ENCODE peak calls at places on chromosomes 6 and 20, in four cellular contexts. One of them, this sample, is unnamed.

GRCh38 chr20:5654557-5654956 is 95.6 kb upstream of the SHLD1 start:
- DNase-seq in CD8-positive, alpha-beta T cell: no peak
- DNase-seq in adrenal gland: no peak
- DNase-seq in breast epithelium: no peak
- DNase-seq in this sample: no peak

GRCh38 chr20:52971498-52972189 is 514 bp upstream of the TSHZ2 start:
- DNase-seq in CD8-positive, alpha-beta T cell: no peak
- DNase-seq in adrenal gland: peak; percentile 30
- DNase-seq in breast epithelium: no peak
- DNase-seq in this sample: no peak

GRCh38 chr6:119630561-119631192 is 281.1 kb upstream of the MAN1A1 start:
- DNase-seq in CD8-positive, alpha-beta T cell: no peak
- DNase-seq in adrenal gland: no peak
- DNase-seq in breast epithelium: no peak
- DNase-seq in this sample: no peak

GRCh38 chr6:89734526-89734925 is 85.1 kb downstream of the MDN1 start:
- DNase-seq in CD8-positive, alpha-beta T cell: no peak
- DNase-seq in adrenal gland: no peak
- DNase-seq in breast epithelium: no peak
- DNase-seq in this sample: no peak

GRCh38 chr6:127868338-127868737 is 32.5 kb downstream of the THEMIS start:
- DNase-seq in CD8-positive, alpha-beta T cell: no peak
- DNase-seq in adrenal gland: no peak
- DNase-seq in breast epithelium: no peak
- DNase-seq in this sample: no peak

GRCh38 chr6:61809004-61809595 is 476.9 kb downstream of the KHDRBS2 start:
- DNase-seq in CD8-positive, alpha-beta T cell: no peak
- DNase-seq in adrenal gland: peak; percentile 20
- DNase-seq in breast epithelium: no peak
- DNase-seq in this sample: no peak

GRCh38 chr6:1039191-1039590 is 272.7 kb upstream of the FOXQ1 start:
- DNase-seq in CD8-positive, alpha-beta T cell: no peak
- DNase-seq in adrenal gland: no peak
- DNase-seq in breast epithelium: no peak
- DNase-seq in this sample: no peak

GRCh38 chr6:81894788-81895221 is 142.3 kb upstream of the TENT5A start:
- DNase-seq in CD8-positive, alpha-beta T cell: no peak
- DNase-seq in adrenal gland: no peak
- DNase-seq in breast epithelium: no peak
- DNase-seq in this sample: no peak

GRCh38 chr6:108074057-108074358 is 533 bp downstream of the OSTM1 start:
- DNase-seq in CD8-positive, alpha-beta T cell: no peak
- DNase-seq in adrenal gland: no peak
- DNase-seq in breast epithelium: no peak
- DNase-seq in this sample: no peak

GRCh38 chr6:150456466-150456865 is 87.7 kb downstream of the IYD start:
- DNase-seq in CD8-positive, alpha-beta T cell: no peak
- DNase-seq in adrenal gland: no peak
- DNase-seq in breast epithelium: no peak
- DNase-seq in this sample: no peak

GRCh38 chr6:84027340-84028183 is 6.0 kb upstream of the MRAP2 start:
- DNase-seq in CD8-positive, alpha-beta T cell: no peak
- DNase-seq in adrenal gland: no peak
- DNase-seq in breast epithelium: no peak
- DNase-seq in this sample: no peak

GRCh38 chr6:107231243-107231642 is 115.9 kb upstream of the BEND3 start:
- DNase-seq in CD8-positive, alpha-beta T cell: no peak
- DNase-seq in adrenal gland: no peak
- DNase-seq in breast epithelium: no peak
- DNase-seq in this sample: no peak

GRCh38 chr6:25250878-25251277 is 28.3 kb upstream of the CARMIL1 start:
- DNase-seq in CD8-positive, alpha-beta T cell: no peak
- DNase-seq in adrenal gland: no peak
- DNase-seq in breast epithelium: no peak
- DNase-seq in this sample: no peak

GRCh38 chr6:23533311-23533710 is 592.7 kb upstream of the NRSN1 start:
- DNase-seq in CD8-positive, alpha-beta T cell: no peak
- DNase-seq in adrenal gland: no peak
- DNase-seq in breast epithelium: no peak
- DNase-seq in this sample: no peak

GRCh38 chr20:47347661-47348462 is 8.6 kb downstream of the ZMYND8 start:
- DNase-seq in CD8-positive, alpha-beta T cell: no peak
- DNase-seq in adrenal gland: no peak
- DNase-seq in breast epithelium: no peak
- DNase-seq in this sample: no peak
- H3K27ac ChIP-seq in CD8-positive, alpha-beta T cell: no peak overlapping the region
- H3K27ac ChIP-seq in adrenal gland: peak overlapping the region; percentile 96
- H3K27ac ChIP-seq in breast epithelium: peak overlapping the region; percentile 99
- H3K27ac ChIP-seq in this sample: peak overlapping the region; percentile 33

DNA sequence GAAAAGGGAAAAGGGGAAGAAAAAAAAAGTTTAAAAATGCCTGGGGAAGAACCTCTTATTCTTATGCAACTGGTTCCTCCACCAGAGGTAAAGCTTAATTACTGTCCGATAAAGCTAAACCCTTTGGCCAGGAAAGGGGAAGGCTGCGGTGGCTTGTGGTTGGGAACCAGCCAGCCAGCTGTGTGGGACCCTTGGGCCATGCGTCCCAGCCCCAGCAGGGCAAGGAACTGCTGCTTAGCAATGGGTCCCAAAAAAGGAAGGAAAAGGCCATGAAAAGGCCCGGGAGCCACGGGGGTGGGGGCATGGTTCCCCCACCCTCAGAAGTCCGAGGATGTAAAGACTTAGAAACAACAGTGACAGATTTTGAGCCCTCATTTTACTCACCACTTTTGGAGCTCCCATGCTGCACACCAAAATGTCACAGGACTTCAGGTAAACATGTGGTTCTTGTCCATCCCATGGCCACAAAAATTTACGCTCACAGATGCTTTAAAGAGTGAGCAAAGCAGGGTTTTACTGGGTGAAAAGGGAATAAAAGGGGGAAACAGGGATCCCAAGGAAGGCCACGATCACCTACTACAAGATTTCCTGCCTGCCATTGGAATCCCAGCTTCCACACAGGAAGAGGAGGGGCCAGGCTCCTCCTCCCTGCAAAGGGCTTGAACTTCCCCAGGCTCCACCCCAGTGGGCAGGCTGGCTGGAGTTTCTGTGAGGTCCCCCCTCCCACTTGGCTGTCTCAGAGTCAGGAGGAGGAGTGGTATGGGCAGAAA is 1234.7 kb upstream of the GJE1 start:
- DNase-seq in CD8-positive, alpha-beta T cell: no peak
- DNase-seq in adrenal gland: no peak
- DNase-seq in breast epithelium: no peak
- DNase-seq in this sample: no peak
- H3K4me3 ChIP-seq in CD8-positive, alpha-beta T cell: no peak overlapping the region
- H3K4me3 ChIP-seq in adrenal gland: no peak overlapping the region
- H3K4me3 ChIP-seq in breast epithelium: no peak overlapping the region
- H3K4me3 ChIP-seq in this sample: no peak overlapping the region

GRCh38 chr20:36097751-36098151 is 56.8 kb upstream of the EPB41L1 start:
- DNase-seq in CD8-positive, alpha-beta T cell: no peak
- DNase-seq in adrenal gland: no peak
- DNase-seq in breast epithelium: no peak
- DNase-seq in this sample: no peak
- H3K4me1 ChIP-seq in CD8-positive, alpha-beta T cell: peaks cover 3% of the 10 kb centered on the region
- H3K4me1 ChIP-seq in adrenal gland: peaks cover 21% of the 10 kb centered on the region
- H3K4me1 ChIP-seq in breast epithelium: no peaks in the 10 kb centered on the region
- H3K4me1 ChIP-seq in this sample: peaks cover 7% of the 10 kb centered on the region

DNA sequence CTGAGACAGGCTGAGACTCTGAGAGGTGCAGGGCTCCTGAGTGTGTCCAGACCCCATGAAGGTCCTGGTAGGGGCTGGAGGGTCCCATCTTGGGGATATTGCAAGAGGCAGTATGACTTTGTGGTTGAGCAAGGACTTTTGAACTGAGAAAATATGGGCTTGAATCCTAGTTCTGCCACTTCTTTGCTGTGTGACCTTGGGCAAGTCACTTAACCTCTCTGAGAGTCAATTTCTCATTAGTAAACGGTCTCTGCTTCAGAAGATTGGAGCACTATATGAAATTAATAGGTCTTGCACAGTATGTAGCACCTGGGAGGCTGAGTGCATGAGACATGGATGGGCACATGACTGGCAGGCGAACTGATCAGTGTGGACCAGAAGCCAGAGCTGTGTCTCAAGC is 42.7 kb downstream of the TFEB start:
- DNase-seq in CD8-positive, alpha-beta T cell: no peak
- DNase-seq in adrenal gland: no peak
- DNase-seq in breast epithelium: no peak
- DNase-seq in this sample: no peak
- H3K27ac ChIP-seq in CD8-positive, alpha-beta T cell: no peak overlapping the region
- H3K27ac ChIP-seq in adrenal gland: no peak overlapping the region
- H3K27ac ChIP-seq in breast epithelium: no peak overlapping the region
- H3K27ac ChIP-seq in this sample: no peak overlapping the region

DNA sequence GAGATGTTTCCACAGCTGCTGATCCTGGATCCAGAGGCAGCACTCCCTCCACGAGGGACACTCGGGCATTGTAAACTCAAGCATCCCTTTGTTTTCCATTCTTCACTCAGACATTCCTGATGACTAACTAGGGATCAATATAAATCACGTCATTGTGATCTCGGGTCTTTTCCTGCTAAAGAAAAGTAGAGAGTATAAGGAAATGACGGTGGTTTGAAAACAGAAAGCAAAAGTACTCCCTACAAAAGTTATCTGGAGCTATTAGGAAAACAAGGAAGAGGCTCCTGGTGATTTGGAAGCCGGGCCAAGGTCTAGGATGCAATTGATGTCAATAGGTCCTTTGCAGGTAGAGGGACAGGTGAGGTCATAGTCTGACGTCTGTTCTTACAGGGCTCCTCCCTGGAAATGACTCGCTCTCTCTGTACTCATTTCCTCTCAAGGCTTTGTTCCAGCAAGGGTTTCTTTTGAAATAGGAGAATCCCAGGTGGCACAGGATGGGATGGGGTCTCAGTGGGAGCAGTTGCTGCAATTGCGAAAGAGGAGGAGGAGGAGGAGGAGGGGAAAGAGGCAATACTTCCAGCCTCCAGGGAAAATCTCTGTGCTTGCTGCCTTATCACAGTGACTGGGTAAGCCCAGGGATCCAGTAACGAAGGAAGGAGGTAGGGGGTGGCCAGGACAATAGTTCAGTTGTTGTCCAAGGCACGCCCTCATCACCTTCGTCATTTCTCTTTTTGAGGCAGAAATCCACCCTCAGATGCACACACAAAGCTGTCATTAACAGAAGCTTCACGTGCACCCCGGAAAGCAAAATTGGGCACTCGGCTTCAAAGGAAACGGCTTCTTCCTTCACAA is 222.9 kb downstream of the LY86 start:
- DNase-seq in CD8-positive, alpha-beta T cell: peak; percentile 15
- DNase-seq in adrenal gland: peak; percentile 51
- DNase-seq in breast epithelium: peak; percentile 62
- DNase-seq in this sample: no peak
- H3K4me3 ChIP-seq in CD8-positive, alpha-beta T cell: peak overlapping the region; percentile 53
- H3K4me3 ChIP-seq in adrenal gland: peak overlapping the region; percentile 40
- H3K4me3 ChIP-seq in breast epithelium: peak overlapping the region; percentile 57
- H3K4me3 ChIP-seq in this sample: peak overlapping the region; percentile 49

GRCh38 chr20:46171476-46171875 is 53.4 kb downstream of the CD40 start:
- DNase-seq in CD8-positive, alpha-beta T cell: no peak
- DNase-seq in adrenal gland: no peak
- DNase-seq in breast epithelium: no peak
- DNase-seq in this sample: no peak
- H3K4me1 ChIP-seq in CD8-positive, alpha-beta T cell: no peaks in the 10 kb centered on the region
- H3K4me1 ChIP-seq in adrenal gland: no peaks in the 10 kb centered on the region
- H3K4me1 ChIP-seq in breast epithelium: no peaks in the 10 kb centered on the region
- H3K4me1 ChIP-seq in this sample: no peaks in the 10 kb centered on the region

GRCh38 chr6:80523029-80523428 is 416.6 kb downstream of the BCKDHB start:
- DNase-seq in CD8-positive, alpha-beta T cell: no peak
- DNase-seq in adrenal gland: no peak
- DNase-seq in breast epithelium: no peak
- DNase-seq in this sample: no peak
- H3K27ac ChIP-seq in CD8-positive, alpha-beta T cell: no peak overlapping the region
- H3K27ac ChIP-seq in adrenal gland: no peak overlapping the region
- H3K27ac ChIP-seq in breast epithelium: peak overlapping the region; percentile 30
- H3K27ac ChIP-seq in this sample: no peak overlapping the region

GRCh38 chr20:4084721-4085120 is 69.4 kb upstream of the RNF24 start:
- DNase-seq in CD8-positive, alpha-beta T cell: no peak
- DNase-seq in adrenal gland: no peak
- DNase-seq in breast epithelium: no peak
- DNase-seq in this sample: no peak

GRCh38 chr20:4084096-4084495 is 68.7 kb upstream of the RNF24 start:
- DNase-seq in CD8-positive, alpha-beta T cell: no peak
- DNase-seq in adrenal gland: no peak
- DNase-seq in breast epithelium: no peak
- DNase-seq in this sample: no peak

GRCh38 chr20:4081396-4081795 is 66.0 kb upstream of the RNF24 start:
- DNase-seq in CD8-positive, alpha-beta T cell: no peak
- DNase-seq in adrenal gland: no peak
- DNase-seq in breast epithelium: no peak
- DNase-seq in this sample: no peak

GRCh38 chr20:4083103-4083864 is 67.9 kb upstream of the RNF24 start:
- DNase-seq in CD8-positive, alpha-beta T cell: no peak
- DNase-seq in adrenal gland: no peak
- DNase-seq in breast epithelium: no peak
- DNase-seq in this sample: no peak

GRCh38 chr20:4082406-4083102 is 67.2 kb upstream of the RNF24 start:
- DNase-seq in CD8-positive, alpha-beta T cell: peak; percentile 16
- DNase-seq in adrenal gland: peak; percentile 53
- DNase-seq in breast epithelium: no peak
- DNase-seq in this sample: peak; percentile 12
- H3K4me3 ChIP-seq in CD8-positive, alpha-beta T cell: no peak overlapping the region
- H3K4me3 ChIP-seq in adrenal gland: no peak overlapping the region
- H3K4me3 ChIP-seq in breast epithelium: peak overlapping the region; percentile 39
- H3K4me3 ChIP-seq in this sample: peak overlapping the region; percentile 18

DNA sequence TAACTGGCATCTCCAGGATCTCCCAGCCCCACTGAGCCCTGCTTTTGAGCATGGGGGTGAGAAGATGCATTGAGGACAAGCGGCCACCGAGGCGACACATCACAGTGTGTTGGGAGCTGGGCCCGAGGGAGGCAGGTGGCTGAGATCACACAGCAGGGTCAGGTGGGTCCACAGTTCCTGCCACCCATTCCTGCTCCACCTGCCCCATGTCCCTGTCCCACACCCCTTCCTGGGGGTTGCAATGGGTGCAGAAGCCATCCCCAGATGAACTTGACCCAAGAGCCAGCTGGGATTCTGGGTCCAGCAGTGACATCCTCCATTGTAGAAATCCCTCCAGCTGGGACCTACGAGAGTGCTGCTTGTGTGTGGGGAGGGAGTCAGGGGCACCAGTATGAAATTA is 1.0 kb downstream of the TGM2 start:
- DNase-seq in CD8-positive, alpha-beta T cell: no peak
- DNase-seq in adrenal gland: no peak
- DNase-seq in breast epithelium: no peak
- DNase-seq in this sample: no peak
- H3K4me1 ChIP-seq in CD8-positive, alpha-beta T cell: no peaks in the 10 kb centered on the region
- H3K4me1 ChIP-seq in adrenal gland: peaks cover 17% of the 10 kb centered on the region
- H3K4me1 ChIP-seq in breast epithelium: no peaks in the 10 kb centered on the region
- H3K4me1 ChIP-seq in this sample: no peaks in the 10 kb centered on the region